ENCODE peak calls at places on chromosomes 2 and 18, in seven cellular contexts. Z is immature natural killer cell; C is HS-27A; A is psoas muscle; X is CD4-positive, alpha-beta memory T cell; T is stimulated activated CD4-positive, alpha-beta T cell treated with anti-CD3 and anti-CD28 coated beads, Interleukin-15, amount 100 ng/mL, for 24 hours; Q is GM20000. I is an unnamed sample.

GRCh38 chr18:79587298-79588125 is 92.1 kb upstream of the CTDP1 start:
- DNase-seq in A (peak; percentile 46), Q (no peak), C (no peak), T (no peak), Z (no peak), X (no peak), I (no peak)

GRCh38 chr2:38554973-38555595 is 47.6 kb downstream of the HNRNPLL start:
- DNase-seq in C (no peak), X (no peak), Z (no peak), Q (no peak), A (no peak), T (no peak), I (peak; percentile 8)

GRCh38 chr2:127012868-127013267 is 94.1 kb downstream of the BIN1 start:
- DNase-seq in X (no peak), T (no peak), C (no peak), Z (no peak), Q (no peak), A (no peak), I (no peak)

GRCh38 chr2:53437371-53437770 is 330.2 kb upstream of the CHAC2 start:
- DNase-seq in X (no peak), C (peak; percentile 26), Z (no peak), T (no peak), Q (no peak), A (no peak), I (no peak)

GRCh38 chr18:62372156-62372555 is 47.0 kb downstream of the TNFRSF11A start:
- DNase-seq in T (no peak), A (no peak), Q (peak; percentile 69), Z (no peak), C (no peak), X (no peak), I (no peak)

GRCh38 chr2:47076586-47077441 is 78.3 kb downstream of the STPG4 start:
- DNase-seq in Z (no peak), C (peak; percentile 98), T (no peak), X (no peak), A (no peak), Q (no peak), I (no peak)

GRCh38 chr2:206345606-206346005 is 71.1 kb downstream of the ZDBF2 start:
- DNase-seq in X (no peak), Z (no peak), C (no peak), T (no peak), A (no peak), Q (no peak), I (no peak)

GRCh38 chr2:133167990-133168389 is 400.3 kb downstream of the NCKAP5 start:
- DNase-seq in Q (no peak), Z (no peak), A (no peak), T (no peak), X (no peak), C (peak; percentile 68), I (no peak)

GRCh38 chr2:149561309-149561926 is 26.2 kb downstream of the MMADHC start:
- DNase-seq in Q (peak; percentile 20), T (no peak), C (no peak), X (no peak), Z (peak; percentile 26), A (no peak), I (peak; percentile 26)

GRCh38 chr2:12484536-12485115 is 232.1 kb upstream of the TRIB2 start:
- DNase-seq in Z (no peak), X (no peak), Q (no peak), C (no peak), T (no peak), A (no peak), I (no peak)

GRCh38 chr2:30105556-30105955 is 41.3 kb upstream of the YPEL5 start:
- DNase-seq in X (no peak), T (no peak), A (no peak), Z (no peak), Q (no peak), C (no peak), I (no peak)

I was measured in Jurkat, Clone E6-1.